ENCODE peak calls at places on chromosomes 16 and 17, in ten cellular contexts. E is activated CD8-positive, alpha-beta memory T cell treated with anti-CD3 and anti-CD28 coated beads, Interleukin-2, amount 10 ng/mL, durations not matched to agents 7 days and 5 days; S is cardiac fibroblast; V is HTR-8/SVneo; H is breast epithelium; N is fibroblast of lung; D is HL-60; G is AG10803; A is iris pigment epithelial cell; O is H54. T is an unnamed sample.

GRCh38 chr17:16351831-16352230 is 1.4 kb downstream of the CENPV start:
- DNase-seq in O (no peak), H (no peak), D (no peak), N (peak), V (peak), A (peak), E (no peak), G (peak), S (peak), T (peak)

GRCh38 chr16:3175157-3176153 is 12.5 kb upstream of the OR1F1 start:
- DNase-seq in H (no peak), O (peak), E (no peak), G (no peak), N (no peak), V (no peak), D (no peak), A (peak), S (peak), T (peak)

GRCh38 chr17:3256575-3256974 is 41.6 kb downstream of the OR3A1 start:
- DNase-seq in V (no peak), E (no peak), S (no peak), D (no peak), G (no peak), H (no peak), A (no peak), N (no peak), O (no peak), T (no peak)

GRCh38 chr17:72948115-72948514 is 144.4 kb downstream of the SLC39A11 start:
- DNase-seq in N (no peak), O (no peak), E (no peak), G (no peak), H (no peak), V (no peak), D (no peak), S (no peak), A (no peak), T (no peak)

GRCh38 chr16:63998-64913 is 8.2 kb downstream of the RHBDF1 start:
- DNase-seq in E (no peak), O (no peak), N (no peak), G (no peak), A (no peak), V (no peak), D (no peak), S (no peak), H (peak), T (no peak)

GRCh38 chr17:7916799-7917198 is 710 bp upstream of the RNF227 start:
- DNase-seq in O (no peak), E (no peak), H (no peak), N (no peak), S (peak), V (peak), A (peak), G (peak), D (no peak), T (peak)

GRCh38 chr16:65658339-65659275 is 536.7 kb upstream of the CDH11 start:
- DNase-seq in H (no peak), D (peak), O (peak), N (peak), S (peak), G (peak), A (peak), E (no peak), V (no peak), T (peak)

GRCh38 chr17:73591278-73592078 is 52.8 kb downstream of the SDK2 start:
- DNase-seq in N (no peak), A (no peak), G (no peak), H (no peak), D (no peak), V (no peak), E (peak), S (no peak), O (no peak), T (no peak)

GRCh38 chr17:73342057-73342522 is 30.3 kb upstream of the CDC42EP4 start:
- DNase-seq in O (peak), S (peak), V (peak), A (peak), H (peak), N (peak), E (no peak), G (peak), D (no peak), T (peak)

GRCh38 chr17:18161226-18162094 is 22.2 kb upstream of the ALKBH5 start:
- DNase-seq in G (no peak), H (no peak), D (no peak), S (no peak), V (no peak), O (no peak), N (no peak), E (no peak), A (no peak), T (peak)

GRCh38 chr16:4263504-4264436 is 9.1 kb downstream of the TFAP4 start:
- DNase-seq in V (no peak), H (peak), G (peak), S (peak), N (peak), D (no peak), A (peak), E (no peak), O (peak), T (no peak)

GRCh38 chr16:79076039-79076767 is 524.3 kb downstream of the MAF start:
- DNase-seq in G (no peak), D (no peak), A (no peak), E (peak), S (no peak), H (no peak), V (no peak), N (no peak), O (no peak), T (no peak)

GRCh38 chr16:11401161-11402050 is 56.1 kb downstream of the RMI2 start:
- DNase-seq in E (no peak), D (no peak), A (no peak), V (no peak), O (peak), G (no peak), H (no peak), S (no peak), N (no peak), T (no peak)

GRCh38 chr17:80782536-80783427 is 208.9 kb upstream of the CHMP6 start:
- DNase-seq in O (no peak), H (peak), D (no peak), A (peak), S (no peak), E (peak), V (no peak), N (peak), G (peak), T (no peak)

GRCh38 chr17:80446645-80447405 is 29.6 kb downstream of the NPTX1 start:
- DNase-seq in D (no peak), H (no peak), N (no peak), G (no peak), O (no peak), E (no peak), A (peak), S (no peak), V (peak), T (no peak)

GRCh38 chr17:2964028-2964356 is 99.4 kb downstream of the OR1D5 start:
- DNase-seq in V (no peak), A (no peak), N (no peak), D (no peak), G (no peak), E (no peak), S (no peak), O (no peak), H (no peak), T (no peak)

GRCh38 chr16:72532896-72533295 is 360.9 kb upstream of the PMFBP1 start:
- DNase-seq in D (no peak), A (peak), N (peak), S (peak), E (no peak), V (peak), H (no peak), O (no peak), G (peak), T (no peak)

GRCh38 chr16:61042736-61043135 is 993.5 kb downstream of the CDH8 start:
- DNase-seq in O (no peak), H (no peak), V (no peak), E (no peak), A (no peak), S (no peak), D (no peak), G (no peak), N (no peak), T (no peak)

GRCh38 chr16:23188911-23189310 is 6.4 kb downstream of the SCNN1G start:
- DNase-seq in H (no peak), G (no peak), S (no peak), D (no peak), V (no peak), N (no peak), E (no peak), A (no peak), O (no peak), T (no peak)

GRCh38 chr16:3187798-3188674 is at the start of gene OR1F1:
- DNase-seq in E (peak), O (peak), G (peak), H (no peak), A (peak), N (peak), V (peak), S (peak), D (no peak), T (peak)

GRCh38 chr16:280005-280421 is 378 bp upstream of the ARHGDIG start:
- DNase-seq in G (no peak), S (no peak), V (no peak), N (no peak), O (no peak), A (no peak), E (no peak), D (no peak), H (no peak), T (no peak)

GRCh38 chr17:69358688-69359596 is 32.0 kb upstream of the ABCA5 start:
- DNase-seq in S (no peak), V (no peak), N (no peak), A (no peak), E (peak), O (no peak), D (no peak), G (no peak), H (no peak), T (no peak)

GRCh38 chr17:62644487-62645173 is 17.2 kb downstream of the MRC2 start:
- DNase-seq in D (no peak), N (no peak), E (no peak), H (no peak), V (no peak), A (no peak), G (no peak), O (no peak), S (no peak), T (no peak)

GRCh38 chr17:60439501-60439900 is 17.2 kb downstream of the CHCT1 start:
- DNase-seq in V (no peak), N (peak), A (peak), O (no peak), G (peak), E (no peak), H (no peak), S (peak), D (no peak), T (peak)

GRCh38 chr16:58114827-58115825 is 14.1 kb downstream of the CFAP20 start:
- DNase-seq in V (no peak), E (no peak), S (peak), G (peak), D (no peak), O (no peak), H (no peak), A (peak), N (peak), T (no peak)

GRCh38 chr17:49337900-49338299 is 24.1 kb downstream of the ZNF652 start:
- DNase-seq in V (no peak), S (peak), O (no peak), A (peak), N (no peak), G (no peak), D (no peak), H (no peak), E (no peak), T (peak)

GRCh38 chr17:82343560-82343959 is 10.0 kb upstream of the SECTM1 start:
- DNase-seq in S (no peak), E (no peak), H (no peak), A (no peak), G (no peak), V (no peak), N (no peak), O (no peak), D (no peak), T (no peak)

GRCh38 chr17:38417210-38417951 is 10.9 kb upstream of the ARHGAP23 start:
- DNase-seq in D (peak), S (no peak), E (no peak), H (no peak), O (peak), G (no peak), N (no peak), V (no peak), A (no peak), T (no peak)

GRCh38 chr16:78675312-78675711 is 575.9 kb downstream of the WWOX start:
- DNase-seq in G (no peak), V (no peak), N (peak), O (no peak), E (no peak), D (no peak), A (no peak), S (no peak), H (no peak), T (no peak)

GRCh38 chr17:61507667-61508066 is 55.4 kb downstream of the TBX4 start:
- DNase-seq in E (no peak), D (no peak), G (no peak), O (no peak), V (no peak), H (no peak), N (no peak), S (no peak), A (no peak), T (no peak)

GRCh38 chr17:74770498-74771318 is 5.4 kb downstream of the NAT9 start:
- DNase-seq in D (peak), A (no peak), G (no peak), E (peak), S (peak), V (peak), O (no peak), N (peak), H (peak), T (no peak)

GRCh38 chr16:58030136-58030840 is 4.7 kb downstream of the MMP15 start:
- DNase-seq in O (no peak), N (no peak), D (no peak), E (no peak), G (no peak), H (no peak), V (no peak), A (no peak), S (no peak), T (no peak)

GRCh38 chr16:84712138-84712671 is 12.4 kb downstream of the USP10 start:
- DNase-seq in D (no peak), S (no peak), A (no peak), O (no peak), G (no peak), E (no peak), N (no peak), V (no peak), H (no peak), T (no peak)

GRCh38 chr17:19544366-19544765 is 10.7 kb downstream of the SLC47A1 start:
- DNase-seq in V (no peak), G (no peak), E (no peak), N (no peak), H (no peak), S (no peak), D (no peak), A (no peak), O (no peak), T (no peak)

GRCh38 chr17:7204828-7205461 is 14.7 kb downstream of the DLG4 start:
- DNase-seq in D (peak), V (no peak), O (no peak), H (peak), E (peak), G (peak), N (peak), A (peak), S (peak), T (peak)

GRCh38 chr17:8288336-8289102 is at the start of gene RANGRF:
- DNase-seq in N (peak), H (peak), O (peak), G (peak), E (peak), S (peak), D (peak), A (peak), V (peak), T (peak)

GRCh38 chr16:51427081-51427480 is 276.0 kb upstream of the SALL1 start:
- DNase-seq in S (no peak), H (no peak), E (no peak), G (no peak), O (no peak), A (no peak), V (no peak), D (no peak), N (no peak), T (no peak)

T was measured in NCI-H226.